ENCODE peak calls at places on chromosomes 13 and 19, in nine cellular contexts. N is GM23338, H is transverse colon, X is Panc1, Y is sigmoid colon, I is HL-60, W is breast epithelium, M is prostate gland, R is stomach. V is an unnamed sample.

GRCh38 chr19:10543420-10544241 is at the start of gene ATG4D:
- DNase-seq in N (peak; percentile 93), H (peak; percentile 94), X (no peak), Y (peak; percentile 85), I (peak; percentile 65), W (peak; percentile 80), M (peak; percentile 66), R (peak; percentile 96), V (peak; percentile 91)

GRCh38 chr13:107124129-107124718 is 556.3 kb upstream of the ARGLU1 start:
- DNase-seq in N (peak; percentile 46), H (no peak), X (no peak), Y (no peak), I (no peak), W (no peak), M (no peak), R (no peak), V (no peak)

GRCh38 chr13:50156140-50156539 is 140.9 kb downstream of the KCNRG start:
- DNase-seq in N (no peak), H (no peak), X (no peak), Y (no peak), I (no peak), W (no peak), M (no peak), R (no peak), V (no peak)

GRCh38 chr13:37869506-37869755 is 141 bp downstream of the TRPC4 start:
- DNase-seq in N (peak; percentile 70), H (no peak), X (no peak), Y (no peak), I (no peak), W (no peak), M (no peak), R (no peak), V (no peak)

GRCh38 chr13:85828094-85828684 is 29.0 kb upstream of the SLITRK6 start:
- DNase-seq in N (peak; percentile 47), H (no peak), X (no peak), Y (no peak), I (no peak), W (no peak), M (no peak), R (no peak), V (no peak)

GRCh38 chr13:35163674-35164073 is 221.6 kb downstream of the NBEA start:
- DNase-seq in N (no peak), H (no peak), X (no peak), Y (no peak), I (no peak), W (no peak), M (no peak), R (no peak), V (no peak)

GRCh38 chr19:52941941-52942370 is 18.7 kb upstream of the ZNF888 start:
- DNase-seq in N (peak; percentile 65), H (peak; percentile 36), X (no peak), Y (peak; percentile 75), I (peak; percentile 21), W (no peak), M (peak; percentile 21), R (peak; percentile 35), V (peak; percentile 79)

GRCh38 chr19:15195987-15196682 is 4.7 kb downstream of the NOTCH3 start:
- DNase-seq in N (peak; percentile 97), H (peak; percentile 88), X (no peak), Y (no peak), I (no peak), W (peak; percentile 94), M (peak; percentile 90), R (peak; percentile 92), V (peak; percentile 96)

GRCh38 chr19:10501971-10502523 is 1.1 kb downstream of the KEAP1 start:
- DNase-seq in N (peak; percentile 58), H (peak; percentile 89), X (no peak), Y (peak; percentile 90), I (peak; percentile 60), W (peak; percentile 98), M (peak; percentile 83), R (peak; percentile 98), V (peak; percentile 92)

GRCh38 chr13:74134777-74135305 is 637 bp upstream of the KLF12 start:
- DNase-seq in N (no peak), H (peak; percentile 75), X (no peak), Y (peak; percentile 74), I (no peak), W (peak; percentile 54), M (peak; percentile 18), R (peak; percentile 67), V (peak; percentile 92)

GRCh38 chr19:40907968-40908735 is 26.1 kb upstream of the CYP2A7 start:
- DNase-seq in N (peak; percentile 78), H (no peak), X (no peak), Y (no peak), I (peak; percentile 74), W (no peak), M (no peak), R (no peak), V (peak; percentile 85)

GRCh38 chr13:76331948-76332712 is 554.1 kb downstream of the KCTD12 start:
- DNase-seq in N (no peak), H (no peak), X (no peak), Y (no peak), I (no peak), W (no peak), M (no peak), R (no peak), V (no peak)

GRCh38 chr13:98147521-98147920 is 4.6 kb downstream of the FARP1 start:
- DNase-seq in N (no peak), H (no peak), X (no peak), Y (no peak), I (no peak), W (no peak), M (no peak), R (no peak), V (no peak)

GRCh38 chr13:92849381-92849780 is 377.2 kb upstream of the GPC6 start:
- DNase-seq in N (no peak), H (no peak), X (no peak), Y (no peak), I (no peak), W (no peak), M (no peak), R (no peak), V (no peak)

GRCh38 chr19:5113633-5114586 is 145.0 kb downstream of the KDM4B start:
- DNase-seq in N (no peak), H (no peak), X (no peak), Y (no peak), I (no peak), W (no peak), M (no peak), R (peak; percentile 58), V (no peak)

GRCh38 chr19:58182577-58182988 is 278 bp upstream of the ZNF274 start:
- DNase-seq in N (no peak), H (no peak), X (no peak), Y (no peak), I (peak; percentile 97), W (no peak), M (no peak), R (no peak), V (peak; percentile 93)

DNA sequence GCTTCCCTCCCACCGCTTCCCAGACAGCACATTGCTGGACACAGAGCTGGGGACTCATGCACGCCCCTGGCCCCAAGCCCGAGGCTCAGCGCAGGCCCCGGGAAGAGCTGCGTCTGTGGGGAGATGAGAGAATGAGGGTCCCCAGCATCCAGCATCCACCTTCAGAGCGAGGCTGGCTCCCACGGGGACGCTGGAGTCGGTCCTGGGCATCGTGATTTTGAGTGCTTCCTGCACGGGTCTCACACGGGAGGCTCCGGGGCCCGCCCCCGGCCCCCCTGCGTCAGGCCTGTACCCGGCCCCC is 4.7 kb downstream of the NCLN start:
- DNase-seq in N (no peak), H (no peak), X (no peak), Y (no peak), I (no peak), W (no peak), M (no peak), R (no peak), V (peak; percentile 68)
- H3K27ac ChIP-seq in N (no peak overlapping the region), H (no peak overlapping the region), X (no peak overlapping the region), Y (no peak overlapping the region), I (peak overlapping the region; percentile 90), W (no peak overlapping the region), M (no peak overlapping the region), R (no peak overlapping the region), V (no peak overlapping the region)

DNA sequence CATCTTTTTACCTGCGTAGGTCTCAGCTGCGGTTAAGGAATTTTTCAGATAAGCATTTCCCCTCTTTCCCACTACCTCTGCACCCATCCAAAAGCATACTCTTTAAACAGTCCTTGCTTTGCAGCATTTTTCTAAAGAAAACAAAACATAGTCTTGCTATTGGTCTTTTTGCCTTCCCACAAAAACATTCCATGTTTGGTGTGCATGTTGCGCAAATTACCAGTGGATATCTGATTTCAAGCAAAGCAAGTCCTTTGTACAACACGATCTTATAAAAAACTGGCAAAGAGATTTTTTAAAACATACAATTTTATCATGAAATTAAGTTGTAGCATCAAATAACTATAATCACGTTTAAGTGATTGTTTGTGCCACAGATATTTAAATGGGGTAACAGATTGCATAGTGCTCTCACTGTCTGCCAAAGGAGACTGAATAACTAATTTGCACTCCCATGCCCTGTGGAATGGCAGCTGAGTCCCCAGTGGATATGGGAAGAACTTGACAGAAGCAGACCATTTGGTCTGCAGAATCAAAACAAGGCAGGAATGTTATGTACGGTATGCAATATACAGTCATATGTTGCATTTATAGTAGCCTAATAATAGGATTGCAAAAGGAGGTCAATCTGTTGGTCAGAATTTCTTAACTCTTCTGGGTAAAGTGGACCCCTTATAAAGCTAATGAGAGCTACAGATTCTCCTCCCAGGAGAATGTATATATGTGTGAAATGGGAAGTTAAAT is 285.7 kb downstream of the TBC1D4 start:
- DNase-seq in N (no peak), H (no peak), X (no peak), Y (no peak), I (no peak), W (no peak), M (no peak), R (no peak), V (no peak)
- TF ChIP-seq CTCF in N (no peak), H (no peak), X (no peak), Y (no peak), I (no peak), W (no peak), M (no peak), R (no peak), V (no peak)

DNA sequence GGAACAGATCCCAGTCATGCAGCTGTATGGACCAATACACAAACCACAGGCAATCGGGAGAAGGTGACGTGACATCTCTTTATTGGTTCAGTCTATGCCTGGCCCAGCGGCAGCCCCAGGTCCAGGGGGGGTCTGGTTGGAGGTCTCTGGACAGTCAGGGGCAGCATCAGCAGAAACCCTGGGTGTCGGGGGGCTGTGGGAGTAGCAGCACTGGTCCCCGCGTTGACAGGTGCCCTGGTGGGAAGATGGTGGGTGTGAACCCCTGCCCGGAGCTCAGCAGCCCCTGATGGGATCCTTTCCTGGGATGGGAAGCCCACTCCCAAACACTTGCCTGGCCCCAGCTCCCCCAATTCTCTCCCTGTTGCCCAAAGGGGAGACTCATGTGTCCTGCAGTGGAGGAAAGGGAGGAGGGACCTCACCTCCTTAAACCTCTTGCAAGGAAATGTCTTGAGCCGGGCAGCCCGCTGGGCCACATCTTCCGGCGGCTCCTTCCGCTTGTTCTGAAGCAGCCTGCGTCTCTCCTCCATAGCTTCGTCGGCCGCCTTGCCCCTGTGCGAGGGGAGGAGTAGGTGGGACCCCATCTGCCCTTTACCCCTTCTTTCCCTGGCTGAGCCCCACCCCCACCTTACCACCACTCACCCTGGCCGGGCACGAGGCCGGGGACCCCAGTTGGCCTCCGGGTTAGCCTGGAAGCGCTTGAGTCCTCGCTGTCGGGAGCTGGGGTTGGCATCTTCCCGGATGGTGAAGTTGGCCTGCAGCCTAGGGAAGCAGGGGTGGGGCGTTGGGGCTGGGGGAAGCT is 2.4 kb upstream of the LYL1 start:
- DNase-seq in N (no peak), H (no peak), X (no peak), Y (no peak), I (peak; percentile 73), W (no peak), M (no peak), R (no peak), V (peak; percentile 44)
- TF ChIP-seq POLR2AphosphoS5 in N (no peak), H (no peak), X (no peak), Y (no peak), I (peak; percentile 62), W (no peak), M (no peak), R (no peak), V (no peak)

GRCh38 chr19:19107663-19108062 is 30.6 kb downstream of the TMEM161A start:
- DNase-seq in N (peak; percentile 52), H (no peak), X (no peak), Y (no peak), I (no peak), W (no peak), M (no peak), R (no peak), V (no peak)
- H3K27ac ChIP-seq in N (no peak overlapping the region), H (no peak overlapping the region), X (no peak overlapping the region), Y (no peak overlapping the region), I (no peak overlapping the region), W (no peak overlapping the region), M (no peak overlapping the region), R (no peak overlapping the region), V (no peak overlapping the region)